ENCODE peak calls at places on chromosomes 12 and 14, in nine cellular contexts. F is T-cell, D is type B pancreatic cell, Q is GM04504, N is mesothelial cell of epicardium, P is mucosa of gallbladder, C is Calu3, L is glomerular endothelial cell, W is T47D. O is an unnamed sample.

GRCh38 chr12:2454778-2455177 is 340.0 kb upstream of the FKBP4 start:
- DNase-seq in Q (no peak), F (no peak), D (no peak), W (no peak), N (no peak), P (no peak), L (no peak), C (no peak), O (no peak)

GRCh38 chr14:39374846-39375245 is 57.4 kb downstream of the FBXO33 start:
- DNase-seq in N (no peak), Q (peak; percentile 57), W (no peak), D (no peak), P (no peak), C (no peak), L (peak; percentile 58), F (no peak), O (no peak)

GRCh38 chr14:61672796-61673195 is 22.5 kb upstream of the HIF1A start:
- DNase-seq in P (no peak), Q (no peak), D (no peak), C (no peak), L (no peak), N (no peak), F (no peak), W (no peak), O (no peak)

GRCh38 chr12:94285954-94286579 is 137.7 kb downstream of the PLXNC1 start:
- DNase-seq in C (no peak), L (no peak), W (no peak), P (no peak), F (no peak), Q (no peak), N (no peak), D (no peak), O (no peak)

GRCh38 chr12:57229041-57229633 is 374 bp upstream of the SHMT2 start:
- DNase-seq in D (no peak), N (no peak), P (no peak), Q (no peak), W (no peak), L (no peak), F (no peak), C (no peak), O (no peak)

GRCh38 chr14:105742531-105742848 is 216.1 kb downstream of the TMEM121 start:
- DNase-seq in F (no peak), Q (no peak), L (no peak), W (no peak), D (no peak), C (no peak), P (no peak), N (no peak), O (no peak)

GRCh38 chr12:43337571-43338497 is 214.2 kb downstream of the ADAMTS20 start:
- DNase-seq in Q (no peak), P (peak; percentile 14), D (no peak), C (peak; percentile 75), N (no peak), L (no peak), W (no peak), F (no peak), O (no peak)

GRCh38 chr14:69539631-69540410 is 34.9 kb downstream of the CCDC177 start:
- DNase-seq in P (peak; percentile 20), N (no peak), W (peak; percentile 76), D (no peak), C (no peak), Q (peak; percentile 35), L (no peak), F (no peak), O (no peak)

GRCh38 chr12:132384916-132385315 is 55.5 kb upstream of the GALNT9 start:
- DNase-seq in L (no peak), Q (no peak), P (no peak), N (no peak), W (no peak), F (no peak), D (no peak), C (no peak), O (no peak)